ENCODE peak calls at places on chromosomes 4 and X, in four cellular contexts. J is thoracic aorta, I is BE2C, C is NCI-H774. O is an unnamed sample.

GRCh38 chr4:61336488-61336887 is 136.4 kb downstream of the ADGRL3 start:
- DNase-seq in J (no peak), I (no peak), C (no peak), O (no peak)

GRCh38 chrX:44975666-44976263 is 102.8 kb downstream of the KDM6A start:
- DNase-seq in J (no peak), I (no peak), C (no peak), O (no peak)

GRCh38 chrX:7083468-7084396 is 63.8 kb upstream of the STS start:
- DNase-seq in J (no peak), I (no peak), C (no peak), O (peak; percentile 96)

GRCh38 chr4:82371398-82371972 is 2.3 kb downstream of the HNRNPD start:
- DNase-seq in J (no peak), I (no peak), C (no peak), O (no peak)

GRCh38 chr4:149793459-149793858 is 22.2 kb downstream of the IQCM start:
- DNase-seq in J (no peak), I (no peak), C (no peak), O (no peak)

GRCh38 chr4:106687026-106687425 is 318.4 kb upstream of the GIMD1 start:
- DNase-seq in J (no peak), I (no peak), C (no peak), O (no peak)

GRCh38 chrX:145178268-145178667 is 69.0 kb upstream of the SPANXN1 start:
- DNase-seq in J (no peak), I (no peak), C (no peak), O (no peak)

GRCh38 chr4:26217961-26218676 is 102.7 kb upstream of the RBPJ start:
- DNase-seq in J (no peak), I (no peak), C (no peak), O (peak; percentile 93)

GRCh38 chr4:180391613-180392012 is 1851.6 kb upstream of the TENM3 start:
- DNase-seq in J (no peak), I (no peak), C (no peak), O (no peak)

GRCh38 chrX:82412851-82413250 is 1095.2 kb upstream of the POU3F4 start:
- DNase-seq in J (no peak), I (no peak), C (no peak), O (no peak)

GRCh38 chr4:150769845-150770244 is 187.9 kb downstream of the MAB21L2 start:
- DNase-seq in J (no peak), I (no peak), C (no peak), O (no peak)

GRCh38 chr4:55365347-55365728 is 19.3 kb downstream of the SRD5A3 start:
- DNase-seq in J (no peak), I (no peak), C (no peak), O (no peak)

GRCh38 chrX:31006027-31006426 is 65.8 kb downstream of the FTHL17 start:
- DNase-seq in J (no peak), I (no peak), C (no peak), O (no peak)

GRCh38 chr4:148030486-148030885 is 298.6 kb downstream of the ARHGAP10 start:
- DNase-seq in J (no peak), I (no peak), C (no peak), O (peak; percentile 58)

GRCh38 chr4:36280555-36280954 is 861 bp upstream of the DTHD1 start:
- DNase-seq in J (no peak), I (no peak), C (no peak), O (no peak)

GRCh38 chr4:59655996-59656395 is 1544.1 kb upstream of the ADGRL3 start:
- DNase-seq in J (no peak), I (no peak), C (no peak), O (no peak)

GRCh38 chr4:13833171-13833804 is 205.8 kb upstream of the BOD1L1 start:
- DNase-seq in J (no peak), I (no peak), C (no peak), O (no peak)

GRCh38 chrX:75229774-75230173 is 44.1 kb upstream of the UPRT start:
- DNase-seq in J (no peak), I (no peak), C (no peak), O (no peak)

GRCh38 chrX:150446151-150446550 is 83.0 kb downstream of the MAMLD1 start:
- DNase-seq in J (no peak), I (no peak), C (no peak), O (peak; percentile 43)

GRCh38 chr4:77031544-77031943 is 44.2 kb downstream of the CCNI start:
- DNase-seq in J (no peak), I (no peak), C (no peak), O (no peak)

GRCh38 chr4:58740897-58741296 is 1630.7 kb upstream of the IGFBP7 start:
- DNase-seq in J (no peak), I (no peak), C (no peak), O (no peak)

GRCh38 chrX:40140706-40141499 is 43.1 kb upstream of the BCOR start:
- DNase-seq in J (no peak), I (no peak), C (no peak), O (peak; percentile 72)

GRCh38 chr4:11028334-11028733 is 343.8 kb upstream of the CLNK start:
- DNase-seq in J (no peak), I (no peak), C (no peak), O (no peak)

GRCh38 chr4:1940566-1940965 is 68.2 kb downstream of the NELFA start:
- DNase-seq in J (no peak), I (no peak), C (no peak), O (no peak)

GRCh38 chr4:146638801-146639351 is at the start of gene POU4F2:
- DNase-seq in J (no peak), I (peak; percentile 56), C (no peak), O (no peak)

GRCh38 chrX:1483843-1484637 is 31.3 kb upstream of the ASMTL start:
- DNase-seq in J (no peak), I (no peak), C (no peak), O (no peak)

GRCh38 chr4:5366421-5366820 is 315.1 kb downstream of the STK32B start:
- DNase-seq in J (no peak), I (no peak), C (no peak), O (no peak)

GRCh38 chrX:101206471-101206870 is 13.1 kb upstream of the DRP2 start:
- DNase-seq in J (no peak), I (no peak), C (no peak), O (peak; percentile 46)

GRCh38 chr4:188002751-188003150 is 7.2 kb downstream of the ZFP42 start:
- DNase-seq in J (no peak), I (no peak), C (no peak), O (no peak)

GRCh38 chrX:11272290-11272689 is 20.9 kb upstream of the AMELX start:
- DNase-seq in J (no peak), I (no peak), C (no peak), O (no peak)

GRCh38 chrX:66150188-66150587 is 13.9 kb upstream of the HEPH start:
- DNase-seq in J (no peak), I (no peak), C (no peak), O (no peak)

GRCh38 chr4:82044141-82044993 is 329.4 kb downstream of the HNRNPD start:
- DNase-seq in J (no peak), I (peak; percentile 53), C (peak; percentile 40), O (no peak)

GRCh38 chr4:68597489-68597888 is 21.4 kb upstream of the UGT2B17 start:
- DNase-seq in J (no peak), I (no peak), C (no peak), O (no peak)

GRCh38 chr4:174358823-174359222 is 75.1 kb downstream of the CEP44 start:
- DNase-seq in J (no peak), I (no peak), C (no peak), O (peak; percentile 70)

GRCh38 chrX:107711521-107712041 is 64.0 kb downstream of the TSC22D3 start:
- DNase-seq in J (no peak), I (no peak), C (no peak), O (no peak)

GRCh38 chrX:32673193-32673592 is 538.2 kb downstream of the DMD start:
- DNase-seq in J (no peak), I (no peak), C (no peak), O (no peak)

GRCh38 chrX:48940404-48940955 is 16.9 kb downstream of the OTUD5 start:
- DNase-seq in J (no peak), I (no peak), C (no peak), O (peak; percentile 40)

GRCh38 chr4:23768541-23768940 is 121.3 kb downstream of the PPARGC1A start:
- DNase-seq in J (no peak), I (no peak), C (no peak), O (no peak)

GRCh38 chrX:149877157-149877556 is 3.8 kb upstream of the MAGEA8 start:
- DNase-seq in J (no peak), I (no peak), C (no peak), O (no peak)

GRCh38 chr4:21733894-21734630 is 214.5 kb downstream of the KCNIP4 start:
- DNase-seq in J (no peak), I (peak; percentile 82), C (no peak), O (no peak)